ENCODE peak calls at places on chromosomes 11 and 22, in eight cellular contexts. U is spleen; K is activated T-cell treated with anti-CD3 and anti-CD28 coated beads, Interleukin-2, amount 50 U/mL, for 72 hours; D is type B pancreatic cell; Y is PC-3; Z is upper lobe of right lung; S is pons; Q is HCEC 1CT. P is an unnamed sample.

GRCh38 chr22:24066260-24066659 is 55.2 kb downstream of the CABIN1 start:
- DNase-seq in U (no peak), K (no peak), D (no peak), Y (no peak), Z (peak; percentile 30), S (no peak), Q (no peak), P (no peak)

GRCh38 chr11:61627831-61628753 is 47.2 kb upstream of the SYT7 start:
- DNase-seq in U (no peak), K (peak; percentile 54), D (no peak), Y (peak; percentile 89), Z (peak; percentile 75), S (peak; percentile 27), Q (peak; percentile 75), P (no peak)

GRCh38 chr11:1290052-1291040 is 19.1 kb downstream of the TOLLIP start:
- DNase-seq in U (peak; percentile 57), K (no peak), D (no peak), Y (no peak), Z (peak; percentile 59), S (no peak), Q (no peak), P (no peak)

GRCh38 chr22:27784099-27784446 is 17.5 kb downstream of the MN1 start:
- DNase-seq in U (no peak), K (no peak), D (no peak), Y (no peak), Z (no peak), S (no peak), Q (no peak), P (no peak)

GRCh38 chr11:62709262-62710000 is 2.0 kb downstream of the GNG3 start:
- DNase-seq in U (peak; percentile 99), K (peak; percentile 97), D (peak; percentile 94), Y (no peak), Z (peak; percentile 97), S (peak; percentile 98), Q (peak; percentile 98), P (peak; percentile 93)

GRCh38 chr22:30918761-30919160 is 49.8 kb downstream of the MORC2 start:
- DNase-seq in U (no peak), K (no peak), D (peak; percentile 6), Y (no peak), Z (no peak), S (no peak), Q (no peak), P (no peak)

GRCh38 chr11:30789270-30789669 is 203.1 kb upstream of the MPPED2 start:
- DNase-seq in U (no peak), K (no peak), D (no peak), Y (no peak), Z (no peak), S (no peak), Q (no peak), P (no peak)

GRCh38 chr11:43735931-43736330 is 55.4 kb downstream of the HSD17B12 start:
- DNase-seq in U (no peak), K (no peak), D (no peak), Y (peak; percentile 83), Z (no peak), S (peak; percentile 19), Q (peak; percentile 79), P (no peak)

GRCh38 chr11:44618561-44619425 is 53.3 kb downstream of the CD82 start:
- DNase-seq in U (peak; percentile 68), K (no peak), D (peak; percentile 55), Y (no peak), Z (peak; percentile 57), S (no peak), Q (no peak), P (no peak)

GRCh38 chr22:22928666-22929380 is 41.2 kb downstream of the IGLL5 start:
- DNase-seq in U (peak; percentile 93), K (peak; percentile 68), D (no peak), Y (peak; percentile 40), Z (no peak), S (peak; percentile 6), Q (no peak), P (no peak)

GRCh38 chr11:40797981-40798380 is 661.5 kb downstream of the LRRC4C start:
- DNase-seq in U (no peak), K (no peak), D (no peak), Y (peak; percentile 23), Z (no peak), S (no peak), Q (no peak), P (no peak)

GRCh38 chr22:49820984-49821383 is 6.7 kb downstream of the BRD1 start:
- DNase-seq in U (no peak), K (no peak), D (no peak), Y (no peak), Z (no peak), S (no peak), Q (no peak), P (no peak)

GRCh38 chr22:23128269-23129108 is 13.3 kb downstream of the RSPH14 start:
- DNase-seq in U (peak; percentile 90), K (peak; percentile 72), D (peak; percentile 86), Y (peak; percentile 73), Z (no peak), S (peak; percentile 89), Q (peak; percentile 31), P (peak; percentile 96)